ENCODE peak calls at places on chromosomes 16 and 17, in seven cellular contexts. U, J, O, X, I, C and N are unnamed samples.

GRCh38 chr17:72392056-72393010 is 271.5 kb downstream of the SOX9 start:
- DNase-seq in U (no peak), J (peak), O (peak), X (no peak), I (no peak), C (peak), N (peak)

GRCh38 chr17:70086468-70086867 is 11.4 kb downstream of the KCNJ16 start:
- DNase-seq in U (no peak), J (no peak), O (no peak), X (no peak), I (no peak), C (no peak), N (no peak)

GRCh38 chr17:68468334-68468733 is 11.0 kb upstream of the WIPI1 start:
- DNase-seq in U (no peak), J (no peak), O (no peak), X (peak), I (no peak), C (no peak), N (peak)

GRCh38 chr17:55237268-55237667 is 27.5 kb upstream of the HLF start:
- DNase-seq in U (no peak), J (no peak), O (no peak), X (no peak), I (no peak), C (no peak), N (no peak)

GRCh38 chr17:3865166-3865565 is 19.1 kb upstream of the NCBP3 start:
- DNase-seq in U (no peak), J (no peak), O (no peak), X (peak), I (peak), C (no peak), N (peak)

GRCh38 chr17:57986841-57987581 is 1.0 kb downstream of the VEZF1 start:
- DNase-seq in U (peak), J (peak), O (peak), X (peak), I (no peak), C (peak), N (peak)

GRCh38 chr16:75624921-75625334 is 1.8 kb upstream of the ADAT1 start:
- DNase-seq in U (no peak), J (peak), O (no peak), X (no peak), I (no peak), C (peak), N (peak)

GRCh38 chr17:59830007-59830630 is 62.6 kb downstream of the TUBD1 start:
- DNase-seq in U (no peak), J (peak), O (no peak), X (peak), I (no peak), C (peak), N (no peak)

GRCh38 chr16:28935333-28935732 is 3.6 kb downstream of the CD19 start:
- DNase-seq in U (no peak), J (peak), O (no peak), X (no peak), I (no peak), C (no peak), N (no peak)

GRCh38 chr17:2755941-2756724 is 6.7 kb upstream of the CCDC92B start:
- DNase-seq in U (no peak), J (no peak), O (no peak), X (no peak), I (peak), C (no peak), N (no peak)

GRCh38 chr16:80466024-80466986 is 74.5 kb upstream of the DYNLRB2 start:
- DNase-seq in U (peak), J (peak), O (no peak), X (peak), I (peak), C (peak), N (peak)

GRCh38 chr16:85556456-85557082 is 56.6 kb upstream of the GSE1 start:
- DNase-seq in U (no peak), J (peak), O (no peak), X (peak), I (peak), C (peak), N (no peak)

GRCh38 chr17:63293310-63293709 is 152.8 kb downstream of the CYB561 start:
- DNase-seq in U (no peak), J (no peak), O (no peak), X (no peak), I (no peak), C (no peak), N (peak)

GRCh38 chr16:30651124-30652004 is 604 bp downstream of the PRR14 start:
- DNase-seq in U (peak), J (peak), O (no peak), X (peak), I (peak), C (peak), N (peak)

GRCh38 chr16:59719121-59719520 is 985.0 kb upstream of the GOT2 start:
- DNase-seq in U (no peak), J (no peak), O (no peak), X (no peak), I (no peak), C (no peak), N (no peak)

GRCh38 chr17:61583660-61584264 is 7.3 kb downstream of the NACA2 start:
- DNase-seq in U (no peak), J (no peak), O (no peak), X (no peak), I (no peak), C (no peak), N (no peak)

GRCh38 chr17:61581611-61582349 is 9.2 kb downstream of the NACA2 start:
- DNase-seq in U (no peak), J (no peak), O (no peak), X (no peak), I (no peak), C (no peak), N (no peak)

GRCh38 chr17:61584266-61584665 is 6.8 kb downstream of the NACA2 start:
- DNase-seq in U (no peak), J (no peak), O (no peak), X (no peak), I (no peak), C (no peak), N (no peak)

GRCh38 chr17:61582593-61582992 is 8.4 kb downstream of the NACA2 start:
- DNase-seq in U (no peak), J (no peak), O (no peak), X (no peak), I (no peak), C (no peak), N (no peak)

DNA sequence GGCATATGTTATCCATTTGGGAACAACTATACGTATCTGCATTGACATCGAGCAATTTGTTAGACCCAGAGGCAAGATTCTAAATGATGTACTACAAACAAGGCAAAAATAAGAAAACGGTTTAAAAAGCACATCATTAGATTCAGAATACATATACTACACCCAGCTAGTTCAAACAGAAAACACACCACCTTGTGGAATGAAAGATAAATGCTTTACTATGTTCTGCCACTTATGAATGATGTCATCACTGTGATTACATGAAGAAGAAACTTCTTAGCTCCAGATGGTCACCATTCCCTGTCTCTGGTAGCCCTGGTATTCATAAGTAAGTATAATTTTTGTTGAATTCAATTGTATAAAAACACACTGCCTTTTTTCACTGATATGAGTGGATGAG is 7.8 kb downstream of the NACA2 start:
- DNase-seq in U (no peak), J (peak), O (no peak), X (no peak), I (no peak), C (peak), N (peak)
- TF ChIP-seq CTCF in U (peak), J (no peak), O (peak), X (no peak), I (peak), C (peak), N (peak)

GRCh38 chr17:44581868-44582267 is 24.6 kb downstream of the FZD2 start:
- DNase-seq in U (no peak), J (peak), O (no peak), X (no peak), I (no peak), C (peak), N (no peak)
- TF ChIP-seq CTCF in U (peak), J (peak), O (peak), X (no peak), I (peak), C (peak), N (peak)

DNA sequence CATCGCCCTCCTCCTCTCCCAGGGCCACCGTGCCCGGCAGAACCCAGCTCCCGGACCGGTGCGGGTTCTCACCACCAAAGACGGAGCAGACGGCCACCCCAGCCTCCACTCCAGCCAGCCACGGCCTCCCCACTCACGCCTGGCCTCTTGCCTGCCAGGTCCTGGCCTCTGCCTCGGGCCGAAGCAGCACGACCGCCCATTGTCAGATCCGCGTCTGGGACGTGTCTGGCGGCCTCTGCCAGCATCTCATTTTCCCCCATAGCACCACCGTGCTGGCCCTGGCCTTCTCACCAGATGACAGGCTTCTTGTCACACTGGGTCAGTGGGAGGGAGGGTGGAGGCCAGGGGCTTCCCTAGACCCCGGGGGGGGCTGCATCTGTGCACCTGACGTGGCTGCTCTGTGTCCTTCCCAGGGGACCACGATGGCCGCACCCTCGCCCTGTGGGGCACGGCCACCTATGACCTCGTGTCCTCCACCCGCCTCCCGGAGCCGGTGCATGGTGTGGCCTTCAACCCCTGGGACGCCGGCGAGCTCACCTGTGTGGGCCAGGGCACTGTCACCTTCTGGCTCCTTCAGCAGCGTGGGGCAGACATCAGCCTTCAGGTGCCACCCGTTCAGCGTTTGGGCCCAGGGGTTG is 6.6 kb upstream of the RHOT2 start:
- DNase-seq in U (no peak), J (no peak), O (no peak), X (no peak), I (no peak), C (no peak), N (no peak)
- TF ChIP-seq CTCF in U (no peak), J (no peak), O (no peak), X (no peak), I (no peak), C (no peak), N (peak)

GRCh38 chr17:76034433-76035185 is 7.5 kb upstream of the EVPL start:
- DNase-seq in U (no peak), J (no peak), O (no peak), X (no peak), I (no peak), C (no peak), N (no peak)

GRCh38 chr17:76036497-76037380 is 9.6 kb upstream of the EVPL start:
- DNase-seq in U (no peak), J (no peak), O (no peak), X (no peak), I (no peak), C (no peak), N (no peak)

GRCh38 chr17:76038050-76038449 is 10.9 kb upstream of the EVPL start:
- DNase-seq in U (no peak), J (no peak), O (no peak), X (no peak), I (no peak), C (no peak), N (no peak)

GRCh38 chr17:76033139-76033538 is 6.0 kb upstream of the EVPL start:
- DNase-seq in U (no peak), J (no peak), O (no peak), X (no peak), I (no peak), C (no peak), N (no peak)

DNA sequence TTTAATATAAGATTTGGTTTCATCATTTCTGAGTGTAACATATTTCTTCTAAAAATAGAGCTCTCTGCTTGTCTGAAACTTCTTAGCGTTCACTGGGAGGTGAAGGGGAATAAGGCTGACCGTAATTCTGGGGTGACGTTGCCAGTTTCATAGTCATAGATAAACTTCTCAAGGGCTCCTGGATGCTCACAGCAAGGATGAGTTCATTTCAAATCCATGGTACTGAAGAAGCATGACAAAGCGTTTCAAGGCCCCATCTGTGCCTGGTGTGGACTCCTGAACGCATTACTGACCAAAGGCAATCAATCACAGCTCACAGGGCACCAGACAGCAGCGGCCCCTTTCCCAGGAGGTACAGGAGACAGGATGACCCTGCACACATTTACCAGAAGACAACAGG is 12.0 kb upstream of the EVPL start:
- DNase-seq in U (no peak), J (no peak), O (no peak), X (no peak), I (no peak), C (no peak), N (no peak)
- TF ChIP-seq CTCF in U (no peak), J (no peak), O (no peak), X (no peak), I (no peak), C (no peak), N (no peak)

GRCh38 chr17:28849281-28849680 is 5.5 kb upstream of the ERAL1 start:
- DNase-seq in U (no peak), J (peak), O (no peak), X (no peak), I (no peak), C (peak), N (peak)
- TF ChIP-seq CTCF in U (no peak), J (no peak), O (no peak), X (no peak), I (no peak), C (no peak), N (no peak)

DNA sequence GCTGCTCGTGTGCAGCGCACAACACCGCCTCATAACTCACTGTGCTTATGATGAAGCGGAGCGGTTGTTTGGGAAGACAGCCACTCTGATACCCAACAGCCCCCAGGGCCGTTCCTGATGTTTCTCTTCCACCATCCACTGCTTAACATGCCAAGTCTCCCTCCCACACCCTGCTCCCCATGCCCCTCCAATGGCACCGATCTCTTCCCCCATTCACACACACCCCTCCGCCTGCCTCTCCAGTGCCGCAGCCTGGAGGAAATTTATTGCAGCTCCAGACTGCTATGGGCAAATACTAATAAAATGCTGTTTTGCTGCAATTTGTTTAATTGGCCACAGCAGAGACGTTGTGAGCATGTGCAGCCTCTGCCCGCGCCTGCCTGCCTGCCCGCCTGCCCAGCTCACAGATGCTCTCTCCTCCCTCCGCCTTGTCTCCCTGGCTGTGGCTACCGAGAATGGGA is 80.3 kb upstream of the LHX1 start:
- DNase-seq in U (no peak), J (no peak), O (no peak), X (no peak), I (no peak), C (no peak), N (no peak)
- TF ChIP-seq CTCF in U (no peak), J (no peak), O (no peak), X (no peak), I (no peak), C (no peak), N (no peak)

GRCh38 chr17:51461578-51462004 is 201.2 kb downstream of the UTP18 start:
- DNase-seq in U (peak), J (peak), O (no peak), X (no peak), I (peak), C (peak), N (peak)
- TF ChIP-seq CTCF in U (peak), J (peak), O (peak), X (peak), I (peak), C (peak), N (peak)